ENCODE peak calls at places on chromosome 20, in five cellular contexts. Q is tibial nerve, R is heart left ventricle, U is HCT116, N is breast epithelium. K is an unnamed sample.

GRCh38 chr20:10705801-10706459 is 32.1 kb upstream of the JAG1 start:
- DNase-seq in N (no peak), R (no peak), Q (no peak), U (peak; percentile 85), K (no peak)

GRCh38 chr20:63022501-63022900 is 15.7 kb upstream of the BHLHE23 start:
- DNase-seq in R (no peak), Q (no peak), U (no peak), N (no peak), K (no peak)

GRCh38 chr20:63032026-63032800 is 25.4 kb upstream of the BHLHE23 start:
- DNase-seq in Q (no peak), N (no peak), R (no peak), U (no peak), K (no peak)

GRCh38 chr20:61699184-61700066 is 366.3 kb downstream of the TAF4 start:
- DNase-seq in R (no peak), N (no peak), Q (no peak), U (no peak), K (no peak)

GRCh38 chr20:48186915-48187314 is 401.6 kb upstream of the SULF2 start:
- DNase-seq in N (no peak), R (no peak), Q (no peak), U (no peak), K (no peak)

GRCh38 chr20:58213112-58213511 is 15.3 kb downstream of the ANKRD60 start:
- DNase-seq in R (no peak), Q (no peak), N (no peak), U (no peak), K (no peak)

GRCh38 chr20:61014486-61014885 is 237.6 kb upstream of the CDH4 start:
- DNase-seq in U (no peak), Q (no peak), N (no peak), R (no peak), K (no peak)

GRCh38 chr20:45308078-45308778 is at the start of gene MATN4:
- DNase-seq in N (no peak), R (no peak), Q (no peak), U (no peak), K (no peak)

GRCh38 chr20:49505518-49505917 is 23.1 kb upstream of the KCNB1 start:
- DNase-seq in R (peak; percentile 28), N (no peak), Q (no peak), U (no peak), K (no peak)

GRCh38 chr20:53522026-53522425 is 71.6 kb downstream of the ZNF217 start:
- DNase-seq in N (no peak), Q (no peak), U (no peak), R (no peak), K (no peak)

GRCh38 chr20:58992911-58993310 is 11.9 kb downstream of the NELFCD start:
- DNase-seq in R (no peak), N (no peak), Q (no peak), U (no peak), K (no peak)

GRCh38 chr20:37200926-37201826 is 21.8 kb upstream of the MROH8 start:
- DNase-seq in N (no peak), U (no peak), Q (no peak), R (no peak), K (no peak)

GRCh38 chr20:4056880-4057279 is 41.5 kb upstream of the RNF24 start:
- DNase-seq in U (no peak), R (no peak), N (no peak), Q (no peak), K (no peak)

GRCh38 chr20:59602546-59603080 is 1.7 kb upstream of the PHACTR3 start:
- DNase-seq in N (no peak), U (no peak), R (no peak), Q (no peak), K (no peak)

GRCh38 chr20:31606928-31607639 is 2.0 kb downstream of the ID1 start:
- DNase-seq in N (no peak), Q (no peak), R (no peak), U (peak; percentile 93), K (peak; percentile 91)

GRCh38 chr20:13221313-13221672 is 219 bp downstream of the ISM1 start:
- DNase-seq in R (no peak), U (no peak), N (no peak), Q (no peak), K (no peak)

GRCh38 chr20:63968928-63969760 is 586 bp downstream of the ZNF512B start:
- DNase-seq in U (no peak), Q (no peak), N (no peak), R (peak; percentile 42), K (no peak)

GRCh38 chr20:44720994-44721784 is 6.0 kb downstream of the CCN5 start:
- DNase-seq in R (no peak), U (peak; percentile 37), Q (no peak), N (no peak), K (no peak)

GRCh38 chr20:31675828-31676533 is 38.3 kb downstream of the COX4I2 start:
- DNase-seq in Q (no peak), N (no peak), U (no peak), R (peak; percentile 48), K (peak; percentile 96)

GRCh38 chr20:61932711-61933480 is 132.8 kb downstream of the TAF4 start:
- DNase-seq in R (no peak), Q (peak; percentile 6), N (peak; percentile 41), U (no peak), K (no peak)

GRCh38 chr20:62699296-62699695 is 9.3 kb upstream of the NTSR1 start:
- DNase-seq in N (no peak), R (no peak), U (no peak), Q (no peak), K (no peak)

GRCh38 chr20:13858496-13859270 is 73.9 kb downstream of the NDUFAF5 start:
- DNase-seq in N (no peak), R (no peak), U (no peak), Q (no peak), K (no peak)

GRCh38 chr20:52419205-52419604 is 227.6 kb upstream of the ZFP64 start:
- DNase-seq in U (no peak), R (no peak), Q (no peak), N (no peak), K (no peak)

GRCh38 chr20:52422574-52423463 is 231.2 kb upstream of the ZFP64 start:
- DNase-seq in N (no peak), U (no peak), R (no peak), Q (no peak), K (peak; percentile 23)

GRCh38 chr20:52425253-52425652 is 233.7 kb upstream of the ZFP64 start:
- DNase-seq in U (no peak), R (no peak), N (no peak), Q (no peak), K (peak; percentile 2)

GRCh38 chr20:52416959-52417358 is 225.4 kb upstream of the ZFP64 start:
- DNase-seq in N (no peak), R (no peak), U (no peak), Q (no peak), K (no peak)

DNA sequence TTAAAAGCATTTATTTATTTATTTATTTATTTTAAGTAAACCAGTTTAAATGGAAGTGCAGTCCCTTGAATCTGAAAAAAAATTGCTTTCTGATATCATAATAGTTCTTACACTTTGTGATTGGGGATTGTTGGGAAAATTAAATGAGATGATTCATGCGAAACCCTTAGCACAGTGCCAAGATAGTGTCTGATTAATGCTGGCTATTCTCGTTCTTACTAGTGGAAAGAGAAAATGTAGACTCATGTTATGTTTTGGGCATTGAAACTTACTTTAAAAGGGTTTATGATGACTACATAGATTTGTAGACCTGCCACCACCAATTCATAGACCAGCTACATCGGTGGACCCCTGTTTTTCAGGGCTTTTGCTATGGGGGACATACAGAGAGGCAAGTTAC is 229.2 kb upstream of the ZFP64 start:
- DNase-seq in Q (no peak), N (no peak), U (no peak), R (no peak), K (no peak)
- TF ChIP-seq POLR2A in Q (no peak), N (no peak), U (no peak), R (no peak), K (no peak)

GRCh38 chr20:23147964-23148720 is 62.0 kb upstream of the CD93 start:
- DNase-seq in Q (no peak), R (peak; percentile 42), U (peak; percentile 80), N (no peak), K (peak; percentile 92)
- TF ChIP-seq POLR2A in Q (no peak), R (no peak), U (no peak), N (no peak), K (no peak)

GRCh38 chr20:6122873-6123649 is at the start of gene FERMT1:
- DNase-seq in R (peak; percentile 32), N (peak; percentile 55), Q (no peak), U (peak; percentile 78), K (peak; percentile 27)
- TF ChIP-seq POLR2A in R (no peak), N (no peak), Q (no peak), U (peak; percentile 51), K (no peak)

DNA sequence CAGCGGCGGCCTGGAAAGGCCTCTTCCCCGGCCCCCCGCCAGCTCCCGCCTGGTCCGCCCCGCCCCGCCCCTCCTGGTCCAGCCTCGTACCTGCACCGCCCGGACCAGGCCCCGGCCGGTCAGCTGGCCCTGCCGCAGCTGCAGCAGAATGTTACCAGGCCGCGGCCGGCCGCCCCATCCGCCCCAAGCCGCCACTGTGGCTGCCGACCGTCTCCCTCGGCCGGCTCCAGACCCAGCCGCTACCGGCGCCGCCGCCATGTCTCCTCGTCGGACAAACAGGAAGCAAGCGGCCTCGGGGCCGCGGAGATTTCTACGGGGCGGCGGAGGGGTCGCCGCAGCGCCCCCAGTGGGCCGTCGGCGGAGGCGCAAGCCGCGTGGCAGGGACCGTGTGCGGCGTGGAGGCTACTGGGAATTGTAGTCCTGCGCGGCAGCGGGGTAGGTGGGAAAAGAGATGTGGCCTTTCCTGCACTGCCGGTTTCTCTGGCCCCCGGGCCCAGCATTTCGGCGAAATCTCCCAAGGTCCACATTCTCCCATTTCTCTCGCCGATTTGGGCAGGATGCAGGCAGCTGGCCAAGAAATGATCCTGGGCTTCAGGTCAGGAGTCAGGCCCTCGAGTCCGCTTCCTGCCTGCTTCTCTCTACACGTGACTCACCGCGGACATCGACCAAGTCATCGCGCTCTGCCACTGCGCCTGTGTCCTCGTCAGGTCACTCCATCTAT is at the start of gene TRPC4AP:
- DNase-seq in R (peak; percentile 91), U (peak; percentile 76), N (peak; percentile 87), Q (peak; percentile 76), K (peak; percentile 95)
- TF ChIP-seq POLR2A in R (no peak), U (peak; percentile 48), N (no peak), Q (peak; percentile 81), K (peak; percentile 71)

GRCh38 chr20:43590392-43591303 is at the start of gene IFT52:
- DNase-seq in U (peak; percentile 89), Q (peak; percentile 88), N (peak; percentile 90), R (peak; percentile 95), K (peak; percentile 94)
- TF ChIP-seq POLR2A in U (peak; percentile 61), Q (peak; percentile 32), N (no peak), R (no peak), K (peak; percentile 53)

GRCh38 chr20:34281177-34281576 is 22.0 kb downstream of the AHCY start:
- DNase-seq in N (no peak), U (no peak), R (no peak), Q (no peak), K (no peak)
- TF ChIP-seq POLR2A in N (no peak), U (no peak), R (no peak), Q (no peak), K (no peak)